ENCODE peak calls at places on chromosome 6, in ten cellular contexts. R, Y, J, P, N, U, Q, Z, F and I are unnamed samples.

GRCh38 chr6:13053080-13053479 is 275.3 kb downstream of the TBC1D7 start:
- DNase-seq in R (no peak), Y (no peak), J (no peak), P (no peak), N (no peak), U (no peak), Q (no peak), Z (no peak), F (no peak), I (no peak)

GRCh38 chr6:138531387-138531786 is 32.1 kb upstream of the NHSL1 start:
- DNase-seq in R (no peak), Y (no peak), J (no peak), P (no peak), N (no peak), U (no peak), Q (no peak), Z (no peak), F (no peak), I (no peak)

GRCh38 chr6:10528170-10528981 is 7.2 kb downstream of the GCNT2 start:
- DNase-seq in R (peak), Y (peak), J (no peak), P (no peak), N (no peak), U (peak), Q (peak), Z (no peak), F (peak), I (no peak)

GRCh38 chr6:100998111-100998510 is 117.0 kb upstream of the ASCC3 start:
- DNase-seq in R (no peak), Y (peak), J (no peak), P (no peak), N (no peak), U (peak), Q (peak), Z (no peak), F (no peak), I (no peak)

GRCh38 chr6:18141805-18142590 is 12.9 kb downstream of the TPMT start:
- DNase-seq in R (no peak), Y (no peak), J (no peak), P (no peak), N (no peak), U (no peak), Q (no peak), Z (no peak), F (no peak), I (no peak)

GRCh38 chr6:140537834-140538680 is 1163.6 kb upstream of the CITED2 start:
- DNase-seq in R (no peak), Y (peak), J (peak), P (peak), N (no peak), U (peak), Q (peak), Z (no peak), F (peak), I (peak)

GRCh38 chr6:30743099-30744053 is 889 bp upstream of the FLOT1 start:
- DNase-seq in R (peak), Y (peak), J (no peak), P (peak), N (no peak), U (no peak), Q (no peak), Z (no peak), F (no peak), I (peak)

GRCh38 chr6:118580585-118581419 is 32.7 kb downstream of the PLN start:
- DNase-seq in R (peak), Y (peak), J (peak), P (no peak), N (no peak), U (peak), Q (peak), Z (no peak), F (peak), I (peak)

GRCh38 chr6:33578588-33579011 is 1.5 kb downstream of the BAK1 start:
- DNase-seq in R (peak), Y (no peak), J (no peak), P (no peak), N (no peak), U (no peak), Q (no peak), Z (no peak), F (no peak), I (no peak)

GRCh38 chr6:44762496-44762895 is 375.0 kb downstream of the CDC5L start:
- DNase-seq in R (no peak), Y (no peak), J (no peak), P (no peak), N (no peak), U (no peak), Q (no peak), Z (no peak), F (peak), I (no peak)

GRCh38 chr6:109381007-109381746 is 1.1 kb downstream of the CD164 start:
- DNase-seq in R (no peak), Y (peak), J (no peak), P (no peak), N (no peak), U (no peak), Q (peak), Z (no peak), F (no peak), I (no peak)

GRCh38 chr6:46302176-46302575 is 131.4 kb upstream of the ENPP5 start:
- DNase-seq in R (no peak), Y (no peak), J (no peak), P (no peak), N (no peak), U (no peak), Q (no peak), Z (no peak), F (no peak), I (no peak)

GRCh38 chr6:8059129-8059528 is 5.1 kb downstream of the BLOC1S5 start:
- DNase-seq in R (no peak), Y (peak), J (no peak), P (no peak), N (no peak), U (no peak), Q (peak), Z (no peak), F (peak), I (no peak)

GRCh38 chr6:15594512-15595241 is 68.2 kb downstream of the DTNBP1 start:
- DNase-seq in R (no peak), Y (no peak), J (no peak), P (no peak), N (no peak), U (no peak), Q (no peak), Z (no peak), F (no peak), I (no peak)

GRCh38 chr6:27081931-27082330 is 165.6 kb upstream of the PRSS16 start:
- DNase-seq in R (no peak), Y (no peak), J (no peak), P (no peak), N (no peak), U (no peak), Q (peak), Z (no peak), F (no peak), I (no peak)

GRCh38 chr6:145155411-145155810 is 579.9 kb downstream of the EPM2A start:
- DNase-seq in R (no peak), Y (no peak), J (no peak), P (no peak), N (no peak), U (no peak), Q (peak), Z (no peak), F (peak), I (no peak)

GRCh38 chr6:16800942-16801341 is 39.7 kb upstream of the ATXN1 start:
- DNase-seq in R (no peak), Y (peak), J (no peak), P (no peak), N (no peak), U (peak), Q (peak), Z (no peak), F (no peak), I (no peak)

GRCh38 chr6:136791296-136792065 is 796 bp downstream of the MAP3K5 start:
- DNase-seq in R (peak), Y (peak), J (peak), P (peak), N (peak), U (peak), Q (peak), Z (peak), F (peak), I (peak)

GRCh38 chr6:37713529-37714119 is 15.9 kb upstream of the MDGA1 start:
- DNase-seq in R (no peak), Y (peak), J (no peak), P (no peak), N (no peak), U (peak), Q (no peak), Z (no peak), F (peak), I (no peak)

GRCh38 chr6:131844243-131844841 is 36.5 kb downstream of the ENPP1 start:
- DNase-seq in R (no peak), Y (peak), J (no peak), P (no peak), N (no peak), U (no peak), Q (peak), Z (no peak), F (peak), I (no peak)

GRCh38 chr6:16512585-16513109 is 248.6 kb downstream of the ATXN1 start:
- DNase-seq in R (no peak), Y (no peak), J (no peak), P (no peak), N (no peak), U (no peak), Q (no peak), Z (no peak), F (no peak), I (no peak)

GRCh38 chr6:84447651-84448050 is 220.2 kb upstream of the CEP162 start:
- DNase-seq in R (no peak), Y (no peak), J (no peak), P (no peak), N (no peak), U (no peak), Q (no peak), Z (no peak), F (no peak), I (peak)

GRCh38 chr6:25175216-25175615 is 104.0 kb upstream of the CARMIL1 start:
- DNase-seq in R (no peak), Y (peak), J (no peak), P (no peak), N (no peak), U (no peak), Q (peak), Z (no peak), F (peak), I (no peak)

GRCh38 chr6:30493643-30494250 is 4.4 kb downstream of the HLA-E start:
- DNase-seq in R (no peak), Y (no peak), J (no peak), P (no peak), N (no peak), U (no peak), Q (no peak), Z (no peak), F (no peak), I (no peak)

GRCh38 chr6:96934087-96934486 is 9.6 kb downstream of the KLHL32 start:
- DNase-seq in R (no peak), Y (no peak), J (no peak), P (no peak), N (no peak), U (no peak), Q (no peak), Z (no peak), F (no peak), I (no peak)

GRCh38 chr6:36657265-36657664 is 21.2 kb upstream of the CDKN1A start:
- DNase-seq in R (no peak), Y (no peak), J (no peak), P (no peak), N (no peak), U (no peak), Q (no peak), Z (no peak), F (no peak), I (no peak)

GRCh38 chr6:46134216-46134615 is 4.4 kb downstream of the ENPP4 start:
- DNase-seq in R (no peak), Y (no peak), J (no peak), P (no peak), N (peak), U (no peak), Q (no peak), Z (no peak), F (no peak), I (no peak)

GRCh38 chr6:39211183-39211582 is 18.1 kb downstream of the KCNK5 start:
- DNase-seq in R (no peak), Y (no peak), J (no peak), P (no peak), N (no peak), U (no peak), Q (no peak), Z (no peak), F (no peak), I (no peak)

GRCh38 chr6:164554700-164555479 is 754.5 kb downstream of the C6orf118 start:
- DNase-seq in R (no peak), Y (no peak), J (no peak), P (no peak), N (no peak), U (no peak), Q (no peak), Z (no peak), F (no peak), I (no peak)

GRCh38 chr6:20954325-20954724 is 420.1 kb downstream of the CDKAL1 start:
- DNase-seq in R (no peak), Y (no peak), J (no peak), P (no peak), N (no peak), U (no peak), Q (no peak), Z (no peak), F (no peak), I (no peak)

GRCh38 chr6:131061041-131061770 is 1.8 kb downstream of the EPB41L2 start:
- DNase-seq in R (no peak), Y (peak), J (no peak), P (no peak), N (no peak), U (no peak), Q (peak), Z (no peak), F (peak), I (no peak)

GRCh38 chr6:64553414-64553813 is 917.8 kb downstream of the PHF3 start:
- DNase-seq in R (no peak), Y (peak), J (no peak), P (no peak), N (no peak), U (no peak), Q (no peak), Z (no peak), F (no peak), I (no peak)

GRCh38 chr6:52213127-52213526 is 27.0 kb downstream of the IL17A start:
- DNase-seq in R (no peak), Y (no peak), J (no peak), P (no peak), N (no peak), U (no peak), Q (no peak), Z (no peak), F (no peak), I (no peak)

GRCh38 chr6:106849130-106849529 is 125.4 kb downstream of the CD24 start:
- DNase-seq in R (no peak), Y (no peak), J (no peak), P (no peak), N (no peak), U (no peak), Q (no peak), Z (no peak), F (no peak), I (no peak)

GRCh38 chr6:6005467-6006427 is 978 bp downstream of the NRN1 start:
- DNase-seq in R (no peak), Y (no peak), J (no peak), P (no peak), N (no peak), U (no peak), Q (no peak), Z (no peak), F (no peak), I (no peak)

GRCh38 chr6:6008114-6008647 is 1.5 kb upstream of the NRN1 start:
- DNase-seq in R (no peak), Y (no peak), J (no peak), P (no peak), N (no peak), U (no peak), Q (no peak), Z (no peak), F (no peak), I (no peak)

GRCh38 chr6:6008648-6009421 is 2.1 kb upstream of the NRN1 start:
- DNase-seq in R (peak), Y (no peak), J (no peak), P (no peak), N (no peak), U (peak), Q (peak), Z (peak), F (peak), I (peak)

GRCh38 chr6:6006428-6007310 is at the start of gene NRN1:
- DNase-seq in R (no peak), Y (no peak), J (no peak), P (no peak), N (no peak), U (peak), Q (no peak), Z (no peak), F (peak), I (no peak)

DNA sequence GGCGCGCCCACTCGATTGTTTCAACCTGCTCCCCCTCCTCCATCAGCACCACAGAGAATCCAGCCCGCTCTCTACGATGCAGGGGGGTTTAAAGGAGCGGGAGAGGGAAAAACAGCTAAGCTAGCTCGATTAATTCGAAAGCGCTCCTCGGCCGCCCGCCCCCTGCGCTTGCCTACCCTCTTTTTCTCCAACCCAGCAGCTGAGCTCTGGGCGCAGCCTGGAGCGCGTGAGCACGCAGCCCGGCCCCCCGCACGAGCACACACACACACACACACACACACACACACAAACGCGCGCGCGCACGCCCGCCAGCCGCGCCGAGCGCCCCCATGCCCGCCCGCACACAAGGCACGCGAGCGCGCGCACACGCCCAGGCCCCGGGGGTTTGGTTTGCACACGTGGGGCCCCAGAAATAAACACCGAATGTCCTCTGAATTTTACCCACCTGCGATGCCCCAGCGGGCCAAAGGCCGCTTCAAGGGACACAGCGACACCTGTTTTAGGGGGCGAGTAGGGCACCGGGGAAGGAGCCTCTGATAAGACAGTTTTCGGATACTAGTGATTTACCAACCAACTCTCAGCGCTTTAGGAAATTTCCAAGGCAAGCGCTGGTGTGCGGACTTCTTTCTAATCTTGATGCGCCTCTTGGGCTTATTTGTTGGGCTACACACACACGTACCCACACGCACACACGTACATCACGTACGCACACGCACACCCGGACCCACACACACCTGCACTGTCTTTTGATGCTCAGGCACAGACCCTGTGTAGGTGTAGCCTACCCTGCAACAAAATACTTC is 787 bp upstream of the NRN1 start:
- DNase-seq in R (no peak), Y (no peak), J (no peak), P (no peak), N (no peak), U (peak), Q (no peak), Z (no peak), F (no peak), I (no peak)
- H3K4me3 ChIP-seq in R (peak), Y (no peak), J (peak), P (peak), N (peak), U (peak), Q (peak), Z (peak), F (peak), I (no peak)

DNA sequence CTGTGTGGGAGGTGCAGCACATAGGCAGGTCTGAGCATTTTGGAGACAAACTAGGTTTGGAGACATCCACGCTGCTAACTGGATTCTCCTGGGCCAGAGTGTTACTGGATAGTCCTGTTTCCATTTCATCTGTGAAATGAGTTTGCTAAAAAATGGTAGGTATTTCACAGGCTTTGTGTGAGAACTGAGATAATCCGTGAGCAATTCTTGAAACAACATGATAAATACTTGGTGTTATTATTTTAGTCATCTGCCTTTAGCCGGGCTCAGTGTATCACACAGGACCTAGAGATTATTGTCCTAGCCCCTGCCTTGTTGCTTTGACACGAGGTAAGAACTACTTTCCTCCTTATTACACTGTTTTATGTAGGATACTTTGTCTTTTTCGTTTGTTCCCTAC is 63.0 kb downstream of the PRR18 start:
- DNase-seq in R (no peak), Y (no peak), J (no peak), P (no peak), N (no peak), U (no peak), Q (no peak), Z (no peak), F (no peak), I (no peak)
- H3K4me3 ChIP-seq in R (no peak), Y (no peak), J (no peak), P (no peak), N (no peak), U (no peak), Q (no peak), Z (no peak), F (no peak), I (no peak)

GRCh38 chr6:1701668-1702353 is 92.1 kb downstream of the FOXC1 start:
- DNase-seq in R (no peak), Y (peak), J (peak), P (no peak), N (no peak), U (peak), Q (peak), Z (no peak), F (peak), I (no peak)
- H3K4me3 ChIP-seq in R (no peak), Y (no peak), J (no peak), P (no peak), N (peak), U (no peak), Q (no peak), Z (no peak), F (no peak), I (no peak)

DNA sequence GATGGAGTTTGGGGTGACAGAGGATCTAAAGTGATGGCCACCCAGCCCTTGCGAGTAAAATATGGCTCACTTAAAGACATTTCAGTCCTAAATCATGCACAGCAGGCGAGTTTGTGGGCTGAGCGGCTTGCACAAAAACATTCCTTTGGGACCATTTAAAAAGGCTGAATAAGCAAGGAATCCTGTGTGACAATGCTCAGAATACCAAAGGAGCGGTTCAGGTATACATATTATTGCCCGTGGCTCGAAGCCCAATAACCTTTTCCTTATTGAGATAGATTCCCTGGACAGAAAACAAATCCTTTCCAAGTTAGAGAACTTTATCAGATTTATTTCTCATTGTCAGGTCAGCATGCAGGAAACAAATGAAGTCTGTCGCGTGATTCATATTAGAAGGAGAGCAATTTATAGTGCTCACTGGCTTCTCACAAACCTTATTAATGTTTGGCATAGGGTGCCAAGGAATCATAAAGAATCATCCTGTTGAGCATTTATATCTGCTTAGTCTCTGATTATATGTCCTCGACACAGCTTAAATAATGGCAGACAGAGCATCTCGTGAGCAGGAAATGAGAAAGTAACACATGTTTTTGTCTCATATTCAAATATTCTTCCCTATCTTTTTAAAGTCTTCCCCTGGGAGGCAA is 121.3 kb downstream of the TRMT11 start:
- DNase-seq in R (no peak), Y (peak), J (no peak), P (no peak), N (no peak), U (no peak), Q (no peak), Z (no peak), F (peak), I (no peak)
- H3K4me3 ChIP-seq in R (no peak), Y (no peak), J (no peak), P (no peak), N (no peak), U (no peak), Q (no peak), Z (no peak), F (no peak), I (no peak)

GRCh38 chr6:129710722-129711631 is 1.0 kb upstream of the ARHGAP18 start:
- DNase-seq in R (no peak), Y (no peak), J (no peak), P (no peak), N (no peak), U (no peak), Q (no peak), Z (no peak), F (no peak), I (no peak)
- H3K4me3 ChIP-seq in R (peak), Y (peak), J (peak), P (peak), N (peak), U (peak), Q (peak), Z (peak), F (peak), I (peak)